ENCODE peak calls at places on chromosome 21, in nine cellular contexts. B is OCI-LY7; P is bronchial epithelial cell; R is amniotic stem cell; K is HT1080; A is colonic mucosa; E is esophagus squamous epithelium; H is effector memory CD8-positive, alpha-beta T cell; L is activated CD8-positive, alpha-beta memory T cell treated with anti-CD3 and anti-CD28 coated beads, Interleukin-2, amount 50 U/mL, for 48 hours. M is an unnamed sample.

GRCh38 chr21:44466351-44466954 is 11.1 kb downstream of the LRRC3 start:
- DNase-seq in K (no peak), A (no peak), E (no peak), H (no peak), P (no peak), L (no peak), B (no peak), R (no peak), M (no peak)

GRCh38 chr21:35430260-35430659 is 381.2 kb upstream of the RUNX1 start:
- DNase-seq in E (no peak), R (no peak), L (no peak), K (no peak), H (no peak), P (no peak), B (no peak), A (no peak), M (no peak)

GRCh38 chr21:35682874-35683549 is 377.3 kb downstream of the SETD4 start:
- DNase-seq in P (no peak), K (no peak), H (no peak), B (no peak), R (no peak), L (no peak), E (no peak), A (no peak), M (no peak)

GRCh38 chr21:17858764-17859163 is 39.6 kb upstream of the C21orf91 start:
- DNase-seq in L (no peak), B (no peak), A (no peak), R (no peak), H (no peak), P (no peak), E (no peak), K (no peak), M (no peak)

GRCh38 chr21:39048574-39048973 is 134.7 kb downstream of the PSMG1 start:
- DNase-seq in E (no peak), A (no peak), H (no peak), R (no peak), B (no peak), K (no peak), P (peak), L (no peak), M (no peak)

GRCh38 chr21:30044447-30045064 is 104.8 kb upstream of the GRIK1 start:
- DNase-seq in R (no peak), A (peak), L (no peak), H (no peak), K (no peak), B (peak), P (peak), E (no peak), M (no peak)

GRCh38 chr21:32604484-32604883 is 7.7 kb downstream of the CFAP298 start:
- DNase-seq in R (no peak), L (no peak), P (no peak), K (no peak), H (no peak), A (no peak), B (no peak), E (no peak), M (no peak)

GRCh38 chr21:16192900-16193299 is 463.1 kb downstream of the USP25 start:
- DNase-seq in L (no peak), K (peak), H (no peak), R (no peak), P (peak), A (no peak), B (no peak), E (no peak), M (no peak)

GRCh38 chr21:38989745-38990423 is 184.2 kb downstream of the ETS2 start:
- DNase-seq in L (no peak), H (no peak), E (no peak), K (peak), A (no peak), R (peak), B (no peak), P (peak), M (no peak)

GRCh38 chr21:23480591-23481270 is 2126.6 kb downstream of the MRPL39 start:
- DNase-seq in L (no peak), R (no peak), B (no peak), K (no peak), A (no peak), P (no peak), H (no peak), E (no peak), M (no peak)

GRCh38 chr21:28704746-28705145 is 287.9 kb downstream of the LTN1 start:
- DNase-seq in E (no peak), H (no peak), R (no peak), A (no peak), P (peak), L (no peak), K (no peak), B (no peak), M (no peak)

GRCh38 chr21:37226356-37226920 is 40.7 kb downstream of the VPS26C start:
- DNase-seq in K (no peak), E (no peak), P (no peak), B (no peak), R (no peak), L (no peak), A (no peak), H (no peak), M (no peak)

GRCh38 chr21:16218682-16219343 is 489.0 kb downstream of the USP25 start:
- DNase-seq in L (no peak), K (no peak), B (no peak), A (no peak), E (no peak), H (no peak), R (no peak), P (no peak), M (no peak)

GRCh38 chr21:43653626-43654025 is 5.7 kb downstream of the HSF2BP start:
- DNase-seq in E (no peak), L (no peak), A (no peak), B (no peak), P (no peak), H (no peak), R (no peak), K (no peak), M (no peak)

GRCh38 chr21:46410516-46410915 is 48.2 kb upstream of the DIP2A start:
- DNase-seq in B (no peak), A (no peak), H (no peak), L (no peak), E (no peak), P (no peak), R (no peak), K (no peak), M (no peak)

GRCh38 chr21:45388011-45388521 is 16.9 kb upstream of the COL18A1 start:
- DNase-seq in R (no peak), B (no peak), H (no peak), K (no peak), P (no peak), E (no peak), L (no peak), A (no peak), M (no peak)

GRCh38 chr21:17688912-17689874 is 76.5 kb upstream of the BTG3 start:
- DNase-seq in H (peak), P (peak), B (peak), E (no peak), K (peak), A (peak), L (peak), R (no peak), M (peak)

GRCh38 chr21:39071623-39072214 is 111.5 kb downstream of the PSMG1 start:
- DNase-seq in P (no peak), L (no peak), B (no peak), E (no peak), K (no peak), A (no peak), H (no peak), R (no peak), M (no peak)

GRCh38 chr21:45281411-45282282 is 6.0 kb downstream of the POFUT2 start:
- DNase-seq in B (no peak), P (no peak), E (no peak), L (peak), R (no peak), K (no peak), H (no peak), A (no peak), M (no peak)

GRCh38 chr21:33069994-33070811 is at the start of gene OLIG1:
- DNase-seq in K (no peak), L (peak), R (no peak), A (peak), H (no peak), P (no peak), E (no peak), B (no peak), M (no peak)

GRCh38 chr21:28336299-28336698 is 656.4 kb downstream of the LTN1 start:
- DNase-seq in R (peak), P (peak), B (peak), K (peak), L (no peak), E (no peak), H (no peak), A (no peak), M (no peak)